ENCODE peak calls at places on chromosomes 12 and 14, in ten cellular contexts. One of them, this sample, is unnamed.

GRCh38 chr12:42208574-42208973 is 29.5 kb downstream of the YAF2 start:
- DNase-seq in OCI-LY7: no peak
- DNase-seq in cardiac muscle cell: no peak
- DNase-seq in CD8-positive, alpha-beta T cell: no peak
- DNase-seq in GM23338: no peak
- DNase-seq in PC-3: no peak
- DNase-seq in pancreas: no peak
- DNase-seq in sigmoid colon: no peak
- DNase-seq in CD4-positive, CD25-positive, alpha-beta regulatory T cell: no peak
- DNase-seq in esophagus squamous epithelium: no peak
- DNase-seq in this sample: no peak

GRCh38 chr12:97148941-97149559 is 242.0 kb downstream of the NEDD1 start:
- DNase-seq in PC-3: peak; percentile 60
- DNase-seq in esophagus squamous epithelium: no peak
- DNase-seq in pancreas: peak; percentile 85
- DNase-seq in GM23338: peak; percentile 89
- DNase-seq in CD4-positive, CD25-positive, alpha-beta regulatory T cell: no peak
- DNase-seq in sigmoid colon: no peak
- DNase-seq in cardiac muscle cell: peak; percentile 61
- DNase-seq in CD8-positive, alpha-beta T cell: peak; percentile 27
- DNase-seq in OCI-LY7: peak; percentile 65
- DNase-seq in this sample: peak; percentile 39

GRCh38 chr12:6074979-6075585 is 49.4 kb downstream of the VWF start:
- DNase-seq in cardiac muscle cell: peak; percentile 41
- DNase-seq in OCI-LY7: no peak
- DNase-seq in pancreas: no peak
- DNase-seq in CD8-positive, alpha-beta T cell: peak; percentile 41
- DNase-seq in CD4-positive, CD25-positive, alpha-beta regulatory T cell: no peak
- DNase-seq in PC-3: no peak
- DNase-seq in sigmoid colon: no peak
- DNase-seq in esophagus squamous epithelium: no peak
- DNase-seq in GM23338: peak; percentile 52
- DNase-seq in this sample: peak; percentile 47

GRCh38 chr14:74511966-74512365 is 18.4 kb downstream of the ISCA2 start:
- DNase-seq in PC-3: no peak
- DNase-seq in sigmoid colon: peak; percentile 36
- DNase-seq in GM23338: no peak
- DNase-seq in OCI-LY7: no peak
- DNase-seq in CD8-positive, alpha-beta T cell: no peak
- DNase-seq in cardiac muscle cell: no peak
- DNase-seq in esophagus squamous epithelium: no peak
- DNase-seq in pancreas: no peak
- DNase-seq in CD4-positive, CD25-positive, alpha-beta regulatory T cell: no peak
- DNase-seq in this sample: no peak

GRCh38 chr12:102438047-102438822 is 42.1 kb downstream of the IGF1 start:
- DNase-seq in sigmoid colon: no peak
- DNase-seq in CD4-positive, CD25-positive, alpha-beta regulatory T cell: no peak
- DNase-seq in GM23338: no peak
- DNase-seq in esophagus squamous epithelium: no peak
- DNase-seq in OCI-LY7: no peak
- DNase-seq in CD8-positive, alpha-beta T cell: no peak
- DNase-seq in PC-3: no peak
- DNase-seq in pancreas: no peak
- DNase-seq in cardiac muscle cell: peak; percentile 38
- DNase-seq in this sample: no peak

GRCh38 chr12:68240975-68241374 is 12.4 kb downstream of the IL22 start:
- DNase-seq in sigmoid colon: no peak
- DNase-seq in esophagus squamous epithelium: no peak
- DNase-seq in CD4-positive, CD25-positive, alpha-beta regulatory T cell: no peak
- DNase-seq in OCI-LY7: peak; percentile 72
- DNase-seq in pancreas: no peak
- DNase-seq in GM23338: no peak
- DNase-seq in PC-3: peak; percentile 8
- DNase-seq in CD8-positive, alpha-beta T cell: peak; percentile 37
- DNase-seq in cardiac muscle cell: peak; percentile 39
- DNase-seq in this sample: no peak

GRCh38 chr14:24172261-24172860 is 481 bp downstream of the REC8 start:
- DNase-seq in sigmoid colon: no peak
- DNase-seq in PC-3: no peak
- DNase-seq in cardiac muscle cell: no peak
- DNase-seq in esophagus squamous epithelium: no peak
- DNase-seq in CD4-positive, CD25-positive, alpha-beta regulatory T cell: no peak
- DNase-seq in GM23338: peak; percentile 51
- DNase-seq in pancreas: no peak
- DNase-seq in OCI-LY7: no peak
- DNase-seq in CD8-positive, alpha-beta T cell: no peak
- DNase-seq in this sample: no peak

GRCh38 chr12:48336564-48336963 is 14.2 kb downstream of the ZNF641 start:
- DNase-seq in sigmoid colon: no peak
- DNase-seq in PC-3: peak; percentile 13
- DNase-seq in pancreas: no peak
- DNase-seq in esophagus squamous epithelium: no peak
- DNase-seq in CD4-positive, CD25-positive, alpha-beta regulatory T cell: no peak
- DNase-seq in OCI-LY7: peak; percentile 10
- DNase-seq in cardiac muscle cell: no peak
- DNase-seq in GM23338: peak; percentile 53
- DNase-seq in CD8-positive, alpha-beta T cell: no peak
- DNase-seq in this sample: no peak

GRCh38 chr12:25590021-25590721 is 37.1 kb upstream of the LMNTD1 start:
- DNase-seq in pancreas: no peak
- DNase-seq in PC-3: no peak
- DNase-seq in GM23338: no peak
- DNase-seq in sigmoid colon: no peak
- DNase-seq in OCI-LY7: no peak
- DNase-seq in CD8-positive, alpha-beta T cell: peak; percentile 52
- DNase-seq in cardiac muscle cell: no peak
- DNase-seq in esophagus squamous epithelium: no peak
- DNase-seq in CD4-positive, CD25-positive, alpha-beta regulatory T cell: no peak
- DNase-seq in this sample: no peak

GRCh38 chr12:26287666-26288408 is 92.5 kb downstream of the SSPN start:
- DNase-seq in pancreas: peak; percentile 59
- DNase-seq in PC-3: no peak
- DNase-seq in cardiac muscle cell: peak; percentile 54
- DNase-seq in GM23338: no peak
- DNase-seq in esophagus squamous epithelium: no peak
- DNase-seq in OCI-LY7: no peak
- DNase-seq in CD4-positive, CD25-positive, alpha-beta regulatory T cell: no peak
- DNase-seq in sigmoid colon: no peak
- DNase-seq in CD8-positive, alpha-beta T cell: no peak
- DNase-seq in this sample: no peak

GRCh38 chr12:76964784-76965571 is 86.2 kb upstream of the CSRP2 start:
- DNase-seq in pancreas: no peak
- DNase-seq in esophagus squamous epithelium: no peak
- DNase-seq in cardiac muscle cell: no peak
- DNase-seq in OCI-LY7: no peak
- DNase-seq in sigmoid colon: no peak
- DNase-seq in CD4-positive, CD25-positive, alpha-beta regulatory T cell: no peak
- DNase-seq in PC-3: no peak
- DNase-seq in CD8-positive, alpha-beta T cell: no peak
- DNase-seq in GM23338: peak; percentile 59
- DNase-seq in this sample: no peak

GRCh38 chr12:76962099-76962498 is 83.3 kb upstream of the CSRP2 start:
- DNase-seq in cardiac muscle cell: no peak
- DNase-seq in pancreas: no peak
- DNase-seq in CD4-positive, CD25-positive, alpha-beta regulatory T cell: no peak
- DNase-seq in sigmoid colon: no peak
- DNase-seq in esophagus squamous epithelium: no peak
- DNase-seq in PC-3: no peak
- DNase-seq in GM23338: no peak
- DNase-seq in OCI-LY7: no peak
- DNase-seq in CD8-positive, alpha-beta T cell: no peak
- DNase-seq in this sample: no peak

DNA sequence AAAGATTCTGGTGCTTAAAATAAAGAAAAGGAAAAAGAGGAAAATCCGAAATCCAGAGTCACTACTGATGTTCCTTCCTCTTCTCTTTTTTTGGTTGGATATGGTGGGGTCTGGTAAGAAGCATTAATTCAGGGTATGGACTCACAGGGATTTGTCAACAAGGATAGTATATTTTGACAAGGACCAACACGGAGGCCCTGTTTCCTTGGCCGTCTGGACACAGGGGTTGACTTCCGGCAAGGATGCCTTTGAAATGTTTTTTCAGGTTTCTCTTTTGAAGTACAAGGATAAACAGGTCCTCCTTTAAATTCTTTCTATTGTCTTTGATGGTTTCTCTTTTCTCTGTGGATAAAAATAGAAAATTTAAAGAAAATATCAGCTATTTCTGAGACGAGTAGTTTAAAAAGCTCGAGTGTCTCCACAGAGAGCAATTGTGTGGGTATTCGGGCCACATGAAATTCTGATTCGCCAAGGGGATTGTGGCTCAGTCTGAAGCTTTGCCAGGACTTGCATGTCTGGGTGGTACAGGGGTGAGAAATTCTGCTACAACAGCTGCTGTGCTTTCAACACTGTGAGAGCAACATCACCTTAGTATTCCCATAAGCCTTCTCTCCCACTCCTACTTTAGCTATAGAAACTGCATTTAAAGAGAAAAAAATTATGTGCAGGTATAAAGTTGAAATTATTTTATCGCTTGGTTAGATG is 88.5 kb upstream of the CSRP2 start:
- DNase-seq in pancreas: no peak
- DNase-seq in sigmoid colon: no peak
- DNase-seq in CD4-positive, CD25-positive, alpha-beta regulatory T cell: no peak
- DNase-seq in PC-3: no peak
- DNase-seq in esophagus squamous epithelium: no peak
- DNase-seq in CD8-positive, alpha-beta T cell: no peak
- DNase-seq in cardiac muscle cell: no peak
- DNase-seq in GM23338: peak; percentile 41
- DNase-seq in OCI-LY7: no peak
- DNase-seq in this sample: no peak
- H3K4me1 ChIP-seq in pancreas: no peaks in the 10 kb centered on the region
- H3K4me1 ChIP-seq in sigmoid colon: no peaks in the 10 kb centered on the region
- H3K4me1 ChIP-seq in CD4-positive, CD25-positive, alpha-beta regulatory T cell: no peaks in the 10 kb centered on the region
- H3K4me1 ChIP-seq in PC-3: no peaks in the 10 kb centered on the region
- H3K4me1 ChIP-seq in esophagus squamous epithelium: peaks cover 26% of the 10 kb centered on the region
- H3K4me1 ChIP-seq in CD8-positive, alpha-beta T cell: no peaks in the 10 kb centered on the region
- H3K4me1 ChIP-seq in cardiac muscle cell: no peaks in the 10 kb centered on the region
- H3K4me1 ChIP-seq in GM23338: peaks cover 50% of the 10 kb centered on the region
- H3K4me1 ChIP-seq in OCI-LY7: no peaks in the 10 kb centered on the region
- H3K4me1 ChIP-seq in this sample: no peaks in the 10 kb centered on the region

GRCh38 chr12:51906452-51907082 is 737 bp upstream of the ACVRL1 start:
- DNase-seq in cardiac muscle cell: no peak
- DNase-seq in pancreas: peak; percentile 57
- DNase-seq in CD8-positive, alpha-beta T cell: no peak
- DNase-seq in esophagus squamous epithelium: no peak
- DNase-seq in CD4-positive, CD25-positive, alpha-beta regulatory T cell: no peak
- DNase-seq in GM23338: peak; percentile 43
- DNase-seq in OCI-LY7: no peak
- DNase-seq in PC-3: no peak
- DNase-seq in sigmoid colon: peak; percentile 70
- DNase-seq in this sample: no peak
- H3K27ac ChIP-seq in cardiac muscle cell: no peak overlapping the region
- H3K27ac ChIP-seq in pancreas: peak overlapping the region; percentile 46
- H3K27ac ChIP-seq in CD8-positive, alpha-beta T cell: no peak overlapping the region
- H3K27ac ChIP-seq in esophagus squamous epithelium: peak overlapping the region; percentile 80
- H3K27ac ChIP-seq in CD4-positive, CD25-positive, alpha-beta regulatory T cell: no peak overlapping the region
- H3K27ac ChIP-seq in GM23338: no peak overlapping the region
- H3K27ac ChIP-seq in OCI-LY7: no peak overlapping the region
- H3K27ac ChIP-seq in PC-3: no peak overlapping the region
- H3K27ac ChIP-seq in sigmoid colon: peak overlapping the region; percentile 79
- H3K27ac ChIP-seq in this sample: peak overlapping the region; percentile 98

GRCh38 chr14:56136571-56137498 is 18.6 kb downstream of the PELI2 start:
- DNase-seq in GM23338: no peak
- DNase-seq in cardiac muscle cell: no peak
- DNase-seq in PC-3: no peak
- DNase-seq in sigmoid colon: no peak
- DNase-seq in esophagus squamous epithelium: no peak
- DNase-seq in OCI-LY7: no peak
- DNase-seq in pancreas: no peak
- DNase-seq in CD8-positive, alpha-beta T cell: no peak
- DNase-seq in CD4-positive, CD25-positive, alpha-beta regulatory T cell: no peak
- DNase-seq in this sample: no peak
- H3K4me1 ChIP-seq in GM23338: peaks cover 64% of the 10 kb centered on the region
- H3K4me1 ChIP-seq in cardiac muscle cell: no peaks in the 10 kb centered on the region
- H3K4me1 ChIP-seq in PC-3: no peaks in the 10 kb centered on the region
- H3K4me1 ChIP-seq in sigmoid colon: peaks cover 30% of the 10 kb centered on the region
- H3K4me1 ChIP-seq in esophagus squamous epithelium: peaks cover 27% of the 10 kb centered on the region
- H3K4me1 ChIP-seq in OCI-LY7: no peaks in the 10 kb centered on the region
- H3K4me1 ChIP-seq in pancreas: peaks cover 60% of the 10 kb centered on the region
- H3K4me1 ChIP-seq in CD8-positive, alpha-beta T cell: no peaks in the 10 kb centered on the region
- H3K4me1 ChIP-seq in CD4-positive, CD25-positive, alpha-beta regulatory T cell: no peaks in the 10 kb centered on the region
- H3K4me1 ChIP-seq in this sample: no peaks in the 10 kb centered on the region

GRCh38 chr14:101817511-101818001 is 56.0 kb downstream of the PPP2R5C start:
- DNase-seq in OCI-LY7: no peak
- DNase-seq in GM23338: no peak
- DNase-seq in CD8-positive, alpha-beta T cell: peak; percentile 60
- DNase-seq in pancreas: no peak
- DNase-seq in esophagus squamous epithelium: no peak
- DNase-seq in PC-3: no peak
- DNase-seq in CD4-positive, CD25-positive, alpha-beta regulatory T cell: peak; percentile 33
- DNase-seq in cardiac muscle cell: no peak
- DNase-seq in sigmoid colon: no peak
- DNase-seq in this sample: no peak
- H3K27ac ChIP-seq in OCI-LY7: peak overlapping the region; percentile 22
- H3K27ac ChIP-seq in GM23338: no peak overlapping the region
- H3K27ac ChIP-seq in CD8-positive, alpha-beta T cell: peak overlapping the region; percentile 82
- H3K27ac ChIP-seq in pancreas: no peak overlapping the region
- H3K27ac ChIP-seq in esophagus squamous epithelium: no peak overlapping the region
- H3K27ac ChIP-seq in PC-3: no peak overlapping the region
- H3K27ac ChIP-seq in CD4-positive, CD25-positive, alpha-beta regulatory T cell: peak overlapping the region; percentile 100
- H3K27ac ChIP-seq in cardiac muscle cell: no peak overlapping the region
- H3K27ac ChIP-seq in sigmoid colon: peak overlapping the region; percentile 28
- H3K27ac ChIP-seq in this sample: peak overlapping the region; percentile 13

DNA sequence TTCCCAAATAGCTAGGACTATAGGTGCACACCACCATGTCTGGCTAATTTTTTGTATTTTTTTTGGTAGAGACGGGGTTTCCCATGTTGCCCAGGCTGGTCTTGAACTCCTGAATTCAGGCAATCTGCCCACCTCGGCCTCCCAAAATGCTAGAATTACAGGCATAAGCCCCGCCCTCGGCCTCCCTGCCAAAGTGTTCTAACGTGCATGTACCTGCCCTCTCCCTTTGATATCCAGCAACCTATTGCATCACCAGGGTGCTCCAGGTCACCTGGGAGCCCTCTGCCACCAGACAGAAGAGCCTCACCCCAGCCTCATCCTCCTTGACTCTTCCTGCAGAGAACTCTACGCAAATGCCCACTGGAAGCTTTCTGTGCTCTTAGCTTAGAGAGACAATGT is 2.2 kb upstream of the EML1 start:
- DNase-seq in GM23338: no peak
- DNase-seq in pancreas: no peak
- DNase-seq in OCI-LY7: no peak
- DNase-seq in esophagus squamous epithelium: no peak
- DNase-seq in PC-3: no peak
- DNase-seq in CD4-positive, CD25-positive, alpha-beta regulatory T cell: no peak
- DNase-seq in CD8-positive, alpha-beta T cell: no peak
- DNase-seq in cardiac muscle cell: no peak
- DNase-seq in sigmoid colon: peak; percentile 64
- DNase-seq in this sample: no peak
- H3K4me1 ChIP-seq in GM23338: peaks cover 13% of the 10 kb centered on the region
- H3K4me1 ChIP-seq in pancreas: peaks cover 11% of the 10 kb centered on the region
- H3K4me1 ChIP-seq in OCI-LY7: peaks cover 3% of the 10 kb centered on the region
- H3K4me1 ChIP-seq in esophagus squamous epithelium: peaks cover 38% of the 10 kb centered on the region
- H3K4me1 ChIP-seq in PC-3: peaks cover 20% of the 10 kb centered on the region
- H3K4me1 ChIP-seq in CD4-positive, CD25-positive, alpha-beta regulatory T cell: peaks cover 5% of the 10 kb centered on the region
- H3K4me1 ChIP-seq in CD8-positive, alpha-beta T cell: peaks cover 7% of the 10 kb centered on the region
- H3K4me1 ChIP-seq in cardiac muscle cell: peaks cover 7% of the 10 kb centered on the region
- H3K4me1 ChIP-seq in sigmoid colon: peaks cover 67% of the 10 kb centered on the region
- H3K4me1 ChIP-seq in this sample: peaks cover 59% of the 10 kb centered on the region

GRCh38 chr12:109863961-109864712 is 16.2 kb downstream of the GLTP start:
- DNase-seq in esophagus squamous epithelium: no peak
- DNase-seq in CD4-positive, CD25-positive, alpha-beta regulatory T cell: no peak
- DNase-seq in pancreas: peak; percentile 42
- DNase-seq in PC-3: peak; percentile 21
- DNase-seq in OCI-LY7: no peak
- DNase-seq in cardiac muscle cell: peak; percentile 62
- DNase-seq in sigmoid colon: no peak
- DNase-seq in CD8-positive, alpha-beta T cell: no peak
- DNase-seq in GM23338: no peak
- DNase-seq in this sample: no peak
- H3K27ac ChIP-seq in esophagus squamous epithelium: peak overlapping the region; percentile 84
- H3K27ac ChIP-seq in CD4-positive, CD25-positive, alpha-beta regulatory T cell: no peak overlapping the region
- H3K27ac ChIP-seq in pancreas: peak overlapping the region; percentile 86
- H3K27ac ChIP-seq in PC-3: no peak overlapping the region
- H3K27ac ChIP-seq in OCI-LY7: no peak overlapping the region
- H3K27ac ChIP-seq in cardiac muscle cell: no peak overlapping the region
- H3K27ac ChIP-seq in sigmoid colon: peak overlapping the region; percentile 42
- H3K27ac ChIP-seq in CD8-positive, alpha-beta T cell: no peak overlapping the region
- H3K27ac ChIP-seq in GM23338: no peak overlapping the region
- H3K27ac ChIP-seq in this sample: no peak overlapping the region